ENCODE peak calls at places on chromosomes 3 and 15, in eight cellular contexts. One of them, this sample, is unnamed.
A peak's percentile ranks its signal among the peaks of the same experiment; 100 is the strongest.

GRCh38 chr3:60579734-60580133 is 671.5 kb downstream of the FHIT start:
- DNase-seq in HCT116: no peak
- DNase-seq in H1: no peak
- DNase-seq in breast epithelium: no peak
- DNase-seq in sigmoid colon: no peak
- DNase-seq in transverse colon: no peak
- DNase-seq in suprapubic skin: no peak
- DNase-seq in Panc1: no peak
- DNase-seq in this sample: no peak

GRCh38 chr3:53236112-53236841 is 19.5 kb downstream of the TKT start:
- DNase-seq in HCT116: peak; percentile 34
- DNase-seq in H1: no peak
- DNase-seq in Panc1: no peak
- DNase-seq in suprapubic skin: no peak
- DNase-seq in transverse colon: peak; percentile 79
- DNase-seq in sigmoid colon: peak; percentile 86
- DNase-seq in breast epithelium: no peak
- DNase-seq in this sample: no peak

GRCh38 chr15:56839641-56840040 is 78.8 kb upstream of the TCF12 start:
- DNase-seq in HCT116: no peak
- DNase-seq in transverse colon: no peak
- DNase-seq in breast epithelium: no peak
- DNase-seq in H1: no peak
- DNase-seq in Panc1: no peak
- DNase-seq in suprapubic skin: no peak
- DNase-seq in sigmoid colon: no peak
- DNase-seq in this sample: no peak

GRCh38 chr3:191380001-191380400 is 49.7 kb upstream of the UTS2B start:
- DNase-seq in suprapubic skin: no peak
- DNase-seq in HCT116: no peak
- DNase-seq in sigmoid colon: no peak
- DNase-seq in transverse colon: no peak
- DNase-seq in H1: no peak
- DNase-seq in breast epithelium: no peak
- DNase-seq in Panc1: no peak
- DNase-seq in this sample: no peak

GRCh38 chr3:170572665-170573253 is 13.1 kb downstream of the SLC7A14 start:
- DNase-seq in H1: no peak
- DNase-seq in sigmoid colon: no peak
- DNase-seq in HCT116: no peak
- DNase-seq in breast epithelium: no peak
- DNase-seq in suprapubic skin: no peak
- DNase-seq in transverse colon: no peak
- DNase-seq in Panc1: no peak
- DNase-seq in this sample: no peak

GRCh38 chr15:72227192-72227586 is 3.8 kb downstream of the PKM start:
- DNase-seq in H1: no peak
- DNase-seq in sigmoid colon: no peak
- DNase-seq in breast epithelium: no peak
- DNase-seq in Panc1: no peak
- DNase-seq in suprapubic skin: no peak
- DNase-seq in transverse colon: no peak
- DNase-seq in HCT116: peak; percentile 59
- DNase-seq in this sample: no peak

GRCh38 chr15:43465105-43465504 is 27.9 kb downstream of the TP53BP1 start:
- DNase-seq in transverse colon: no peak
- DNase-seq in suprapubic skin: no peak
- DNase-seq in Panc1: no peak
- DNase-seq in breast epithelium: no peak
- DNase-seq in H1: no peak
- DNase-seq in HCT116: no peak
- DNase-seq in sigmoid colon: no peak
- DNase-seq in this sample: no peak

GRCh38 chr3:111373861-111374260 is 168.1 kb upstream of the CD96 start:
- DNase-seq in breast epithelium: no peak
- DNase-seq in transverse colon: no peak
- DNase-seq in H1: no peak
- DNase-seq in suprapubic skin: no peak
- DNase-seq in Panc1: no peak
- DNase-seq in HCT116: no peak
- DNase-seq in sigmoid colon: no peak
- DNase-seq in this sample: no peak

GRCh38 chr3:131072099-131072559 is 45.5 kb downstream of the NEK11 start:
- DNase-seq in transverse colon: no peak
- DNase-seq in suprapubic skin: no peak
- DNase-seq in H1: no peak
- DNase-seq in sigmoid colon: no peak
- DNase-seq in breast epithelium: no peak
- DNase-seq in HCT116: no peak
- DNase-seq in Panc1: no peak
- DNase-seq in this sample: no peak

GRCh38 chr15:70560617-70561328 is 202.6 kb downstream of the UACA start:
- DNase-seq in breast epithelium: no peak
- DNase-seq in suprapubic skin: no peak
- DNase-seq in H1: no peak
- DNase-seq in transverse colon: no peak
- DNase-seq in sigmoid colon: peak; percentile 20
- DNase-seq in HCT116: no peak
- DNase-seq in Panc1: no peak
- DNase-seq in this sample: no peak

GRCh38 chr3:140143670-140144069 is 208.7 kb downstream of the CLSTN2 start:
- DNase-seq in suprapubic skin: no peak
- DNase-seq in breast epithelium: no peak
- DNase-seq in H1: no peak
- DNase-seq in sigmoid colon: no peak
- DNase-seq in HCT116: no peak
- DNase-seq in transverse colon: no peak
- DNase-seq in Panc1: no peak
- DNase-seq in this sample: peak; percentile 7

DNA sequence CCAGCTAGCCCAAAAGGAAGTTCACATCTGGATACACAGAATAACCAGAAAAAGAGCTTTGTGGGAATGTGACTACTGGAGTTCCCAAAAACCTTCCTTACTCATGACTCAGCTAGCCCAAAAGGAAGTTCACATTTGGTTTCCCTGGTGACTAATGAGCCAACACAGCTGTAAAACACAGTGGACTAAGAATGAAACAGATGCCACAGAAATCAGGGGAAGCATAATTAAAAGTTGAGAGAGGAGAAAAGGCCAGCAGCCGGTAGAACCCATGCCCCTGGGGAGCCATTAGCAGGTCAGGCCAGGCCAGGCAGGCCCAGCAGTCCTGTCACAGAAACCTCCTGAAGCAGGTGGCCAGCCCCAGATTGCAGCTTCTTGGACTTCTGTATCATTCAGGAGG is 130.3 kb downstream of the GHSR start:
- DNase-seq in suprapubic skin: peak; percentile 69
- DNase-seq in HCT116: peak; percentile 46
- DNase-seq in sigmoid colon: peak; percentile 73
- DNase-seq in H1: no peak
- DNase-seq in breast epithelium: no peak
- DNase-seq in Panc1: peak; percentile 61
- DNase-seq in transverse colon: peak; percentile 24
- DNase-seq in this sample: no peak
- TF ChIP-seq POLR2AphosphoS5 in suprapubic skin: peak; percentile 2
- TF ChIP-seq POLR2AphosphoS5 in HCT116: no peak
- TF ChIP-seq POLR2AphosphoS5 in sigmoid colon: no peak
- TF ChIP-seq POLR2AphosphoS5 in H1: no peak
- TF ChIP-seq POLR2AphosphoS5 in breast epithelium: peak; percentile 20
- TF ChIP-seq POLR2AphosphoS5 in Panc1: no peak
- TF ChIP-seq POLR2AphosphoS5 in transverse colon: peak; percentile 71
- TF ChIP-seq POLR2AphosphoS5 in this sample: peak; percentile 54

DNA sequence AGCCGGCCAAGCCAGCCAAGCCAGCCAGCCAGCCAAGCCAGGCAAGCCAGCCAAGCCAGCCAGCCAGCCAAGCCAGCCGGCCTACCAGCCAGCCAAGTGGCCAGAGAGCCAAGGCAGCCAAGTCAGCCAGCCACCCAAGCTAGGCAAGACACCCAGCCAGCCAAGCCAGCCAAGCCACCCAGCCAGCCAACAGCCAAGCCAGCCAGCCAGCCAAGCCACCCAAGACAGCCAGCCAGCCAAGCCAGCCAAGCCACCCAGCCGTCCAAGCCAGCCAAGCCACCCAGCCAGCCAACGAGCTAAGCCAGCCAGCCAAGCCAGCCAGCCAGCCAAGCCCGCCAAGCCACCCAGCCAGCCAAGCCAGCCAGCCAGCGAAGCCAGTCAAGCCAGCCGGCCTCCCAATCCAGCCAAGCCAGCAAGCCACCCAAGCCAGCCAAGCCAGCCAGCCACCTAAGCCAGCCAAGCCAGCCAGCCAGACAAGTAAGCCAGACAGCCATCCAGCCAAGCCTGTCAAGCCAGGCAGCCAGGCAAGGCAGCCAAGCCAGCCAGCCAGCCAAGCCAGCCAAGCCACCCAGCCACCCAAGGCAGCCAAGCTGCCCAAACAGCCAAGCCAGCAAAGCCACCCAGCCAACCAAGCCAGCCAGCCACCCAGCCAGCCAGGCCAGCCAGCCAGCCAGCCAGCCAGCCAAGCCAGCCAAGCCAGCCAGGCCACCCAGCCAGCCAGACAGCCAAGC is 200.5 kb downstream of the GOLGA6L6 start:
- DNase-seq in suprapubic skin: peak; percentile 94
- DNase-seq in H1: no peak
- DNase-seq in transverse colon: peak; percentile 41
- DNase-seq in Panc1: no peak
- DNase-seq in breast epithelium: peak; percentile 86
- DNase-seq in HCT116: no peak
- DNase-seq in sigmoid colon: peak; percentile 92
- DNase-seq in this sample: peak; percentile 100
- H3K9me3 ChIP-seq in suprapubic skin: peaks cover 22% of the 10 kb centered on the region
- H3K9me3 ChIP-seq in H1: peaks cover 82% of the 10 kb centered on the region
- H3K9me3 ChIP-seq in transverse colon: peaks cover 10% of the 10 kb centered on the region
- H3K9me3 ChIP-seq in Panc1: no peaks in the 10 kb centered on the region
- H3K9me3 ChIP-seq in breast epithelium: peaks cover 39% of the 10 kb centered on the region
- H3K9me3 ChIP-seq in HCT116: peaks cover 57% of the 10 kb centered on the region
- H3K9me3 ChIP-seq in sigmoid colon: no peaks in the 10 kb centered on the region
- H3K9me3 ChIP-seq in this sample: peaks cover 18% of the 10 kb centered on the region

GRCh38 chr3:141941093-141941492 is 64.7 kb downstream of the ATP1B3 start:
- DNase-seq in H1: no peak
- DNase-seq in transverse colon: peak; percentile 50
- DNase-seq in breast epithelium: no peak
- DNase-seq in sigmoid colon: peak; percentile 40
- DNase-seq in Panc1: no peak
- DNase-seq in HCT116: peak; percentile 15
- DNase-seq in suprapubic skin: no peak
- DNase-seq in this sample: no peak

GRCh38 chr3:141939759-141940158 is 63.3 kb downstream of the ATP1B3 start:
- DNase-seq in breast epithelium: no peak
- DNase-seq in Panc1: no peak
- DNase-seq in HCT116: peak; percentile 33
- DNase-seq in suprapubic skin: no peak
- DNase-seq in H1: no peak
- DNase-seq in sigmoid colon: peak; percentile 47
- DNase-seq in transverse colon: no peak
- DNase-seq in this sample: no peak

GRCh38 chr3:141942006-141942405 is 65.6 kb downstream of the ATP1B3 start:
- DNase-seq in sigmoid colon: peak; percentile 29
- DNase-seq in H1: no peak
- DNase-seq in transverse colon: no peak
- DNase-seq in Panc1: no peak
- DNase-seq in suprapubic skin: no peak
- DNase-seq in HCT116: no peak
- DNase-seq in breast epithelium: no peak
- DNase-seq in this sample: no peak

GRCh38 chr3:141938011-141938350 is 61.5 kb downstream of the ATP1B3 start:
- DNase-seq in HCT116: no peak
- DNase-seq in breast epithelium: no peak
- DNase-seq in H1: no peak
- DNase-seq in sigmoid colon: peak; percentile 46
- DNase-seq in Panc1: no peak
- DNase-seq in suprapubic skin: no peak
- DNase-seq in transverse colon: no peak
- DNase-seq in this sample: no peak

GRCh38 chr3:141940204-141940776 is 63.8 kb downstream of the ATP1B3 start:
- DNase-seq in sigmoid colon: peak; percentile 84
- DNase-seq in H1: no peak
- DNase-seq in transverse colon: peak; percentile 69
- DNase-seq in Panc1: peak; percentile 42
- DNase-seq in suprapubic skin: peak; percentile 85
- DNase-seq in breast epithelium: peak; percentile 93
- DNase-seq in HCT116: peak; percentile 95
- DNase-seq in this sample: no peak
- H3K4me3 ChIP-seq in sigmoid colon: no peak overlapping the region
- H3K4me3 ChIP-seq in H1: no peak overlapping the region
- H3K4me3 ChIP-seq in transverse colon: no peak overlapping the region
- H3K4me3 ChIP-seq in Panc1: no peak overlapping the region
- H3K4me3 ChIP-seq in suprapubic skin: no peak overlapping the region
- H3K4me3 ChIP-seq in breast epithelium: no peak overlapping the region
- H3K4me3 ChIP-seq in HCT116: peak overlapping the region; percentile 42
- H3K4me3 ChIP-seq in this sample: no peak overlapping the region

GRCh38 chr3:127734754-127735473 is 62.2 kb downstream of the ABTB1 start:
- DNase-seq in transverse colon: no peak
- DNase-seq in H1: no peak
- DNase-seq in suprapubic skin: no peak
- DNase-seq in sigmoid colon: no peak
- DNase-seq in Panc1: no peak
- DNase-seq in HCT116: no peak
- DNase-seq in breast epithelium: peak; percentile 25
- DNase-seq in this sample: no peak
- TF ChIP-seq POLR2AphosphoS5 in transverse colon: peak; percentile 27
- TF ChIP-seq POLR2AphosphoS5 in H1: no peak
- TF ChIP-seq POLR2AphosphoS5 in suprapubic skin: no peak
- TF ChIP-seq POLR2AphosphoS5 in sigmoid colon: no peak
- TF ChIP-seq POLR2AphosphoS5 in Panc1: no peak
- TF ChIP-seq POLR2AphosphoS5 in HCT116: no peak
- TF ChIP-seq POLR2AphosphoS5 in breast epithelium: peak; percentile 8
- TF ChIP-seq POLR2AphosphoS5 in this sample: no peak

DNA sequence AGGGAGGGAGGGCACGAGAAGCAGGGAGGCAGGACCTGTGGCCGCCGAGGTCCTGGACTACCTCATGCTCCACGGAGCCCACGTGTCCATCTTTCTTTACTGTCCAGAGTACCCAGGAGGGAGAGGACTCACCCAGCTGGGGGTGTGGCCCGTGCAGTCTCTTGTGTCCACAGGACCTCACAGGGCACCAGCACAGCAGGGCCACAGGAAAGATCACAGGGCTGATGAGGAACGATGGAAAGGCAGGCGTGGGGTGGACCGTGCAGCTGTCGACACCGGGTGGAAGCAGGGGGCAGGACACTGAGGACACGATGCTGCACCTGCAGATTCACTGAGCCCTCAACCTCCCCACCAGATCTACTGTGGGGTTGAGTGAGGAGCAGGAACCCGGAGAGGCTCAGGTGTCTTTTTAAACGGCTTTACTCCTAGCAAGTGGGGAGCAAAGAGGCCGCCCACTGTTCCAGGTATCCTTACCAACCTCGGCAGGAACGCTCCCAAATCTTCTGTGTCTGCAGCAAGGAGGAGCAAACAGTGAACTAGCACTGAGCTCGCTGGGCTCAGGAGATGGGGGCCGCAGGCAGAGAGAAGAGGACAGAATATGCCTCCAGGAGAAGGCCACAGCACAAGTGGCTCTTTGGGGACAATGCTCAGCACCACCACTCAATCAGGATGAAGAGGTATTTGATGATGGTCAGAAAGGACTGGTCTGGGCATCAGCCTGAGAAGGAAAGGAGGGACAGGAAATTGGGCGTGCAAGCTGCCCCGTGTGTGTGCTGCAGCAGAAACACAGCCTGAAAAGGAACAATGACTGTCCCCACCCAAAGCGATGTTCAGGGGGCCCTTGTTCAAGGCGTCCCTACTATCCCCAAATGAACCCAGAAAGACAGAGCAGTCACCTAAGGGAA is 198.8 kb downstream of the XXYLT1 start:
- DNase-seq in suprapubic skin: peak; percentile 41
- DNase-seq in Panc1: no peak
- DNase-seq in breast epithelium: peak; percentile 48
- DNase-seq in transverse colon: peak; percentile 3
- DNase-seq in H1: no peak
- DNase-seq in HCT116: no peak
- DNase-seq in sigmoid colon: peak; percentile 43
- DNase-seq in this sample: no peak
- H3K9me3 ChIP-seq in suprapubic skin: no peaks in the 10 kb centered on the region
- H3K9me3 ChIP-seq in Panc1: no peaks in the 10 kb centered on the region
- H3K9me3 ChIP-seq in breast epithelium: no peaks in the 10 kb centered on the region
- H3K9me3 ChIP-seq in transverse colon: no peaks in the 10 kb centered on the region
- H3K9me3 ChIP-seq in H1: no peaks in the 10 kb centered on the region
- H3K9me3 ChIP-seq in HCT116: no peaks in the 10 kb centered on the region
- H3K9me3 ChIP-seq in sigmoid colon: no peaks in the 10 kb centered on the region
- H3K9me3 ChIP-seq in this sample: no peaks in the 10 kb centered on the region